ENCODE peak calls at places on chromosomes 2 and 18, in nine cellular contexts. One of them, this sample, is unnamed.

GRCh38 chr2:3571284-3571683 is 3.8 kb upstream of the RPS7 start:
- DNase-seq in Peyer's patch: no peak
- DNase-seq in fibroblast of mammary gland: no peak
- DNase-seq in cardiac muscle cell: no peak
- DNase-seq in AG10803: no peak
- DNase-seq in fibroblast of pulmonary artery: no peak
- DNase-seq in astrocyte of the cerebellum: peak; percentile 93
- DNase-seq in fibroblast of lung: peak; percentile 93
- DNase-seq in adrenal gland: no peak
- DNase-seq in this sample: no peak

GRCh38 chr2:152036611-152037469 is 62.0 kb downstream of the CACNB4 start:
- DNase-seq in adrenal gland: peak; percentile 85
- DNase-seq in Peyer's patch: peak; percentile 83
- DNase-seq in fibroblast of lung: peak; percentile 61
- DNase-seq in cardiac muscle cell: peak; percentile 85
- DNase-seq in fibroblast of mammary gland: peak; percentile 78
- DNase-seq in AG10803: peak; percentile 67
- DNase-seq in astrocyte of the cerebellum: peak; percentile 69
- DNase-seq in fibroblast of pulmonary artery: peak; percentile 83
- DNase-seq in this sample: no peak

GRCh38 chr2:230042195-230042594 is 26.5 kb downstream of the SLC16A14 start:
- DNase-seq in Peyer's patch: no peak
- DNase-seq in AG10803: no peak
- DNase-seq in astrocyte of the cerebellum: no peak
- DNase-seq in fibroblast of mammary gland: peak; percentile 41
- DNase-seq in adrenal gland: no peak
- DNase-seq in fibroblast of lung: peak; percentile 9
- DNase-seq in fibroblast of pulmonary artery: no peak
- DNase-seq in cardiac muscle cell: no peak
- DNase-seq in this sample: no peak

GRCh38 chr2:54897420-54898310 is 152.6 kb downstream of the RTN4 start:
- DNase-seq in fibroblast of pulmonary artery: no peak
- DNase-seq in Peyer's patch: no peak
- DNase-seq in cardiac muscle cell: no peak
- DNase-seq in fibroblast of lung: no peak
- DNase-seq in astrocyte of the cerebellum: no peak
- DNase-seq in AG10803: no peak
- DNase-seq in adrenal gland: no peak
- DNase-seq in fibroblast of mammary gland: no peak
- DNase-seq in this sample: no peak

GRCh38 chr2:240585681-240586197 is 795 bp upstream of the CAPN10 start:
- DNase-seq in adrenal gland: no peak
- DNase-seq in fibroblast of mammary gland: no peak
- DNase-seq in AG10803: no peak
- DNase-seq in fibroblast of lung: no peak
- DNase-seq in Peyer's patch: no peak
- DNase-seq in astrocyte of the cerebellum: no peak
- DNase-seq in cardiac muscle cell: no peak
- DNase-seq in fibroblast of pulmonary artery: no peak
- DNase-seq in this sample: no peak

GRCh38 chr2:52613064-52613463 is 1154.5 kb upstream of the CHAC2 start:
- DNase-seq in AG10803: no peak
- DNase-seq in fibroblast of pulmonary artery: no peak
- DNase-seq in astrocyte of the cerebellum: no peak
- DNase-seq in fibroblast of lung: no peak
- DNase-seq in adrenal gland: no peak
- DNase-seq in cardiac muscle cell: no peak
- DNase-seq in Peyer's patch: no peak
- DNase-seq in fibroblast of mammary gland: no peak
- DNase-seq in this sample: no peak

GRCh38 chr18:63095768-63096167 is 223.8 kb downstream of the BCL2 start:
- DNase-seq in adrenal gland: peak; percentile 62
- DNase-seq in fibroblast of mammary gland: no peak
- DNase-seq in AG10803: no peak
- DNase-seq in astrocyte of the cerebellum: no peak
- DNase-seq in fibroblast of lung: no peak
- DNase-seq in cardiac muscle cell: no peak
- DNase-seq in fibroblast of pulmonary artery: no peak
- DNase-seq in Peyer's patch: no peak
- DNase-seq in this sample: no peak

GRCh38 chr18:32714571-32715148 is 58.2 kb downstream of the KLHL14 start:
- DNase-seq in AG10803: peak; percentile 44
- DNase-seq in adrenal gland: peak; percentile 59
- DNase-seq in fibroblast of mammary gland: peak; percentile 69
- DNase-seq in cardiac muscle cell: peak; percentile 70
- DNase-seq in fibroblast of pulmonary artery: peak; percentile 76
- DNase-seq in astrocyte of the cerebellum: peak; percentile 64
- DNase-seq in fibroblast of lung: peak; percentile 60
- DNase-seq in Peyer's patch: peak; percentile 66
- DNase-seq in this sample: peak; percentile 8

GRCh38 chr2:38146917-38147307 is 71.0 kb upstream of the CYP1B1 start:
- DNase-seq in fibroblast of mammary gland: peak; percentile 100
- DNase-seq in AG10803: peak; percentile 95
- DNase-seq in fibroblast of pulmonary artery: peak; percentile 95
- DNase-seq in Peyer's patch: no peak
- DNase-seq in astrocyte of the cerebellum: peak; percentile 96
- DNase-seq in adrenal gland: peak; percentile 83
- DNase-seq in fibroblast of lung: peak; percentile 99
- DNase-seq in cardiac muscle cell: peak; percentile 95
- DNase-seq in this sample: peak; percentile 80

GRCh38 chr2:216098687-216099334 is 10.3 kb upstream of the XRCC5 start:
- DNase-seq in cardiac muscle cell: no peak
- DNase-seq in adrenal gland: no peak
- DNase-seq in fibroblast of mammary gland: no peak
- DNase-seq in AG10803: no peak
- DNase-seq in fibroblast of pulmonary artery: no peak
- DNase-seq in fibroblast of lung: no peak
- DNase-seq in astrocyte of the cerebellum: no peak
- DNase-seq in Peyer's patch: no peak
- DNase-seq in this sample: no peak

GRCh38 chr2:125224830-125225229 is 1199.7 kb downstream of the CNTNAP5 start:
- DNase-seq in astrocyte of the cerebellum: no peak
- DNase-seq in adrenal gland: no peak
- DNase-seq in fibroblast of lung: no peak
- DNase-seq in cardiac muscle cell: no peak
- DNase-seq in fibroblast of mammary gland: no peak
- DNase-seq in fibroblast of pulmonary artery: no peak
- DNase-seq in Peyer's patch: no peak
- DNase-seq in AG10803: no peak
- DNase-seq in this sample: no peak

GRCh38 chr18:14936313-14936712 is 188.3 kb downstream of the ANKRD30B start:
- DNase-seq in Peyer's patch: peak; percentile 87
- DNase-seq in fibroblast of mammary gland: no peak
- DNase-seq in adrenal gland: no peak
- DNase-seq in fibroblast of lung: no peak
- DNase-seq in AG10803: no peak
- DNase-seq in astrocyte of the cerebellum: no peak
- DNase-seq in cardiac muscle cell: no peak
- DNase-seq in fibroblast of pulmonary artery: no peak
- DNase-seq in this sample: no peak

GRCh38 chr2:215454519-215454918 is 18.7 kb upstream of the FN1 start:
- DNase-seq in adrenal gland: no peak
- DNase-seq in fibroblast of lung: peak; percentile 27
- DNase-seq in Peyer's patch: no peak
- DNase-seq in fibroblast of pulmonary artery: peak; percentile 74
- DNase-seq in AG10803: no peak
- DNase-seq in cardiac muscle cell: peak; percentile 67
- DNase-seq in fibroblast of mammary gland: peak; percentile 70
- DNase-seq in astrocyte of the cerebellum: no peak
- DNase-seq in this sample: no peak

GRCh38 chr2:215361211-215361875 is 49.5 kb downstream of the ATIC start:
- DNase-seq in cardiac muscle cell: peak; percentile 25
- DNase-seq in AG10803: peak; percentile 26
- DNase-seq in astrocyte of the cerebellum: no peak
- DNase-seq in fibroblast of mammary gland: peak; percentile 52
- DNase-seq in fibroblast of lung: peak; percentile 17
- DNase-seq in adrenal gland: no peak
- DNase-seq in fibroblast of pulmonary artery: peak; percentile 39
- DNase-seq in Peyer's patch: no peak
- DNase-seq in this sample: no peak

GRCh38 chr18:3059272-3059671 is 46.3 kb upstream of the LPIN2 start:
- DNase-seq in Peyer's patch: no peak
- DNase-seq in astrocyte of the cerebellum: no peak
- DNase-seq in cardiac muscle cell: no peak
- DNase-seq in fibroblast of mammary gland: no peak
- DNase-seq in fibroblast of pulmonary artery: no peak
- DNase-seq in fibroblast of lung: no peak
- DNase-seq in adrenal gland: peak; percentile 42
- DNase-seq in AG10803: no peak
- DNase-seq in this sample: no peak

GRCh38 chr2:137957033-137957432 is 7.2 kb upstream of the HNMT start:
- DNase-seq in astrocyte of the cerebellum: peak; percentile 64
- DNase-seq in Peyer's patch: no peak
- DNase-seq in adrenal gland: no peak
- DNase-seq in AG10803: peak; percentile 98
- DNase-seq in cardiac muscle cell: peak; percentile 95
- DNase-seq in fibroblast of mammary gland: peak; percentile 92
- DNase-seq in fibroblast of lung: peak; percentile 96
- DNase-seq in fibroblast of pulmonary artery: peak; percentile 95
- DNase-seq in this sample: peak; percentile 91

GRCh38 chr2:196482119-196483065 is 157.1 kb upstream of the CCDC150 start:
- DNase-seq in fibroblast of lung: peak; percentile 67
- DNase-seq in adrenal gland: no peak
- DNase-seq in AG10803: peak; percentile 65
- DNase-seq in fibroblast of pulmonary artery: peak; percentile 38
- DNase-seq in cardiac muscle cell: peak; percentile 23
- DNase-seq in astrocyte of the cerebellum: no peak
- DNase-seq in fibroblast of mammary gland: peak; percentile 84
- DNase-seq in Peyer's patch: no peak
- DNase-seq in this sample: peak; percentile 55

GRCh38 chr18:63963610-63964256 is 6.1 kb upstream of the SERPINB8 start:
- DNase-seq in astrocyte of the cerebellum: peak; percentile 50
- DNase-seq in cardiac muscle cell: peak; percentile 79
- DNase-seq in Peyer's patch: peak; percentile 74
- DNase-seq in fibroblast of lung: peak; percentile 58
- DNase-seq in fibroblast of pulmonary artery: peak; percentile 79
- DNase-seq in AG10803: peak; percentile 76
- DNase-seq in adrenal gland: peak; percentile 80
- DNase-seq in fibroblast of mammary gland: peak; percentile 73
- DNase-seq in this sample: no peak

GRCh38 chr18:42068030-42068429 is 113.0 kb downstream of the PIK3C3 start:
- DNase-seq in fibroblast of mammary gland: no peak
- DNase-seq in astrocyte of the cerebellum: no peak
- DNase-seq in adrenal gland: no peak
- DNase-seq in cardiac muscle cell: no peak
- DNase-seq in Peyer's patch: no peak
- DNase-seq in fibroblast of pulmonary artery: no peak
- DNase-seq in fibroblast of lung: no peak
- DNase-seq in AG10803: no peak
- DNase-seq in this sample: no peak

GRCh38 chr2:80638759-80639158 is 334.2 kb upstream of the LRRTM1 start:
- DNase-seq in fibroblast of lung: no peak
- DNase-seq in AG10803: no peak
- DNase-seq in astrocyte of the cerebellum: no peak
- DNase-seq in fibroblast of pulmonary artery: no peak
- DNase-seq in cardiac muscle cell: no peak
- DNase-seq in fibroblast of mammary gland: no peak
- DNase-seq in adrenal gland: no peak
- DNase-seq in Peyer's patch: no peak
- DNase-seq in this sample: no peak

GRCh38 chr2:235594041-235594440 is 100.2 kb downstream of the AGAP1 start:
- DNase-seq in fibroblast of pulmonary artery: peak; percentile 91
- DNase-seq in Peyer's patch: no peak
- DNase-seq in fibroblast of lung: peak; percentile 82
- DNase-seq in astrocyte of the cerebellum: peak; percentile 79
- DNase-seq in cardiac muscle cell: peak; percentile 91
- DNase-seq in AG10803: peak; percentile 91
- DNase-seq in adrenal gland: no peak
- DNase-seq in fibroblast of mammary gland: peak; percentile 87
- DNase-seq in this sample: peak; percentile 79

DNA sequence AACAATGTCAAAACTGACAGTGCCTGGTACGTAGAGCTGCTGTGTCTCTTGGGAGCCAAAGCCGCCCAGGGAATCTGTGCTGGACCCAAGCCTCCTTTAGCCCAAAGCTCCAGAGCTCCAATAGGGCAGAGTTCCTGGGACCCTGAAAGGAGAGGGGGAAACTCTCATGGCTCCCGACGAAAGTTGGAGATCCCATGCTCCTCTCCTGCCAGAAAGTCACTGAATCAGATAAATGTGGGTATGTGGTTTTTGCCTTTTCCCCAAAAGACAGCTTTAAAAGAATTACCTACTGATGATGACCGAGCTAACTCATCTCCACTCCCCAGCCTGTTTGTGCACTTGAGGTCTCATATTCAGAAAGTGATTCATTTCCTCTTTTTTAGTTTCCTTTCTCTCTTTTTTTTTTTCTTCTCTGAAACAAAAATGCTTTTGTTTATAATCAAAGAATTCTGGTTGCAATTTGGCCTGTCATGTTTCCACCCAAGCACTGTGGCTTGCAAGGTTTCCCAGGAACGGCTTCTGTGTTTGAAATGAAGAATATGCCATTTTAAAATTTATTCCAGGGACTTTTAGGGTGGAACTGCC is 14.1 kb upstream of the PMAIP1 start:
- DNase-seq in adrenal gland: no peak
- DNase-seq in Peyer's patch: no peak
- DNase-seq in fibroblast of pulmonary artery: peak; percentile 82
- DNase-seq in AG10803: peak; percentile 86
- DNase-seq in cardiac muscle cell: peak; percentile 80
- DNase-seq in fibroblast of lung: peak; percentile 94
- DNase-seq in fibroblast of mammary gland: peak; percentile 90
- DNase-seq in astrocyte of the cerebellum: peak; percentile 82
- DNase-seq in this sample: no peak
- H3K4me3 ChIP-seq in adrenal gland: no peak overlapping the region
- H3K4me3 ChIP-seq in Peyer's patch: no peak overlapping the region
- H3K4me3 ChIP-seq in fibroblast of pulmonary artery: peak overlapping the region; percentile 40
- H3K4me3 ChIP-seq in AG10803: peak overlapping the region; percentile 19
- H3K4me3 ChIP-seq in cardiac muscle cell: no peak overlapping the region
- H3K4me3 ChIP-seq in fibroblast of lung: no peak overlapping the region
- H3K4me3 ChIP-seq in fibroblast of mammary gland: peak overlapping the region; percentile 29
- H3K4me3 ChIP-seq in astrocyte of the cerebellum: no peak overlapping the region
- H3K4me3 ChIP-seq in this sample: peak overlapping the region; percentile 4

GRCh38 chr18:61676763-61677434 is 215.9 kb downstream of the RNF152 start:
- DNase-seq in Peyer's patch: no peak
- DNase-seq in astrocyte of the cerebellum: no peak
- DNase-seq in AG10803: peak; percentile 64
- DNase-seq in fibroblast of pulmonary artery: no peak
- DNase-seq in adrenal gland: no peak
- DNase-seq in fibroblast of lung: peak; percentile 32
- DNase-seq in cardiac muscle cell: peak; percentile 12
- DNase-seq in fibroblast of mammary gland: peak; percentile 32
- DNase-seq in this sample: no peak
- TF ChIP-seq CTCF in Peyer's patch: no peak
- TF ChIP-seq CTCF in astrocyte of the cerebellum: no peak
- TF ChIP-seq CTCF in AG10803: no peak
- TF ChIP-seq CTCF in fibroblast of pulmonary artery: no peak
- TF ChIP-seq CTCF in adrenal gland: no peak
- TF ChIP-seq CTCF in fibroblast of lung: no peak
- TF ChIP-seq CTCF in cardiac muscle cell: no peak
- TF ChIP-seq CTCF in fibroblast of mammary gland: no peak
- TF ChIP-seq CTCF in this sample: no peak

GRCh38 chr2:221616561-221616960 is 44.5 kb upstream of the EPHA4 start:
- DNase-seq in Peyer's patch: no peak
- DNase-seq in fibroblast of mammary gland: no peak
- DNase-seq in fibroblast of lung: no peak
- DNase-seq in fibroblast of pulmonary artery: no peak
- DNase-seq in adrenal gland: no peak
- DNase-seq in cardiac muscle cell: no peak
- DNase-seq in AG10803: no peak
- DNase-seq in astrocyte of the cerebellum: no peak
- DNase-seq in this sample: no peak
- H3K4me3 ChIP-seq in Peyer's patch: no peak overlapping the region
- H3K4me3 ChIP-seq in fibroblast of mammary gland: no peak overlapping the region
- H3K4me3 ChIP-seq in fibroblast of lung: no peak overlapping the region
- H3K4me3 ChIP-seq in fibroblast of pulmonary artery: no peak overlapping the region
- H3K4me3 ChIP-seq in adrenal gland: no peak overlapping the region
- H3K4me3 ChIP-seq in cardiac muscle cell: no peak overlapping the region
- H3K4me3 ChIP-seq in AG10803: no peak overlapping the region
- H3K4me3 ChIP-seq in astrocyte of the cerebellum: no peak overlapping the region
- H3K4me3 ChIP-seq in this sample: no peak overlapping the region

GRCh38 chr2:22843919-22844537 is 541.0 kb upstream of the KLHL29 start:
- DNase-seq in fibroblast of pulmonary artery: no peak
- DNase-seq in adrenal gland: no peak
- DNase-seq in fibroblast of lung: no peak
- DNase-seq in Peyer's patch: no peak
- DNase-seq in astrocyte of the cerebellum: no peak
- DNase-seq in cardiac muscle cell: no peak
- DNase-seq in AG10803: no peak
- DNase-seq in fibroblast of mammary gland: no peak
- DNase-seq in this sample: no peak
- TF ChIP-seq CTCF in fibroblast of pulmonary artery: no peak
- TF ChIP-seq CTCF in adrenal gland: no peak
- TF ChIP-seq CTCF in fibroblast of lung: no peak
- TF ChIP-seq CTCF in Peyer's patch: no peak
- TF ChIP-seq CTCF in astrocyte of the cerebellum: no peak
- TF ChIP-seq CTCF in cardiac muscle cell: no peak
- TF ChIP-seq CTCF in AG10803: no peak
- TF ChIP-seq CTCF in fibroblast of mammary gland: no peak
- TF ChIP-seq CTCF in this sample: no peak